ENCODE peak calls at places on chromosomes 12 and 14, in nine cellular contexts. A, K, O, Z, H, Y, R, M and F are unnamed samples.

GRCh38 chr12:104215638-104216297 is at the start of gene TXNRD1:
- DNase-seq in M (no peak), R (no peak), O (peak), H (no peak), K (peak), A (peak), Y (no peak), Z (peak), F (no peak)

GRCh38 chr12:79119796-79120195 is 255.2 kb downstream of the SYT1 start:
- DNase-seq in H (peak), O (no peak), Z (peak), Y (peak), A (no peak), R (no peak), K (no peak), M (no peak), F (no peak)

GRCh38 chr14:68576496-68577244 is 216.2 kb downstream of the ZFP36L1 start:
- DNase-seq in Z (peak), O (no peak), A (no peak), K (no peak), H (peak), M (no peak), R (no peak), Y (no peak), F (no peak)

GRCh38 chr12:47276253-47277070 is 196.7 kb upstream of the AMIGO2 start:
- DNase-seq in Y (no peak), K (peak), Z (peak), A (no peak), O (no peak), R (no peak), H (no peak), M (no peak), F (peak)

GRCh38 chr14:90645842-90646443 is 170.3 kb downstream of the TTC7B start:
- DNase-seq in K (no peak), Y (no peak), R (peak), O (no peak), H (no peak), M (peak), Z (peak), A (no peak), F (no peak)

GRCh38 chr12:43852744-43853143 is 16.9 kb downstream of the TMEM117 start:
- DNase-seq in R (no peak), Y (no peak), O (no peak), M (no peak), K (no peak), Z (no peak), H (peak), A (no peak), F (no peak)

GRCh38 chr12:68565391-68565903 is 45.3 kb upstream of the RAP1B start:
- DNase-seq in K (no peak), Z (peak), O (no peak), A (no peak), M (no peak), H (no peak), R (no peak), Y (peak), F (no peak)

GRCh38 chr12:15996254-15996653 is 85.1 kb downstream of the DERA start:
- DNase-seq in K (peak), H (peak), O (no peak), Z (peak), A (no peak), Y (no peak), R (peak), M (peak), F (no peak)

GRCh38 chr12:5254703-5255102 is 177.2 kb upstream of the NTF3 start:
- DNase-seq in A (no peak), Z (no peak), H (no peak), R (no peak), K (no peak), Y (no peak), M (no peak), O (no peak), F (no peak)

GRCh38 chr14:83556065-83556464 is 1973.9 kb upstream of the FLRT2 start:
- DNase-seq in A (no peak), R (no peak), M (no peak), H (no peak), Y (no peak), K (no peak), Z (peak), O (no peak), F (no peak)

GRCh38 chr12:69657376-69658137 is 41.5 kb downstream of the BEST3 start:
- DNase-seq in M (no peak), Y (peak), R (no peak), A (no peak), O (no peak), H (no peak), K (no peak), Z (peak), F (no peak)

GRCh38 chr12:119624971-119625370 is 31.4 kb downstream of the TMEM233 start:
- DNase-seq in A (no peak), Y (no peak), H (no peak), M (peak), Z (peak), K (no peak), O (no peak), R (peak), F (peak)

GRCh38 chr12:118866346-118866745 is 115.0 kb upstream of the SRRM4 start:
- DNase-seq in Z (no peak), M (no peak), R (no peak), H (no peak), A (no peak), O (no peak), K (no peak), Y (no peak), F (no peak)

GRCh38 chr14:52082903-52083302 is 14.0 kb upstream of the NID2 start:
- DNase-seq in Y (no peak), M (no peak), K (no peak), O (no peak), R (no peak), A (no peak), H (no peak), Z (no peak), F (no peak)

GRCh38 chr14:27750096-27750495 is 1016.5 kb upstream of the FOXG1 start:
- DNase-seq in K (no peak), M (no peak), R (no peak), A (no peak), H (no peak), Y (no peak), O (no peak), Z (no peak), F (no peak)

GRCh38 chr12:24909667-24910066 is 39.2 kb downstream of the BCAT1 start:
- DNase-seq in O (no peak), K (no peak), Z (peak), Y (no peak), A (no peak), M (no peak), H (peak), R (no peak), F (no peak)

GRCh38 chr14:60014402-60014801 is 77.3 kb upstream of the PCNX4 start:
- DNase-seq in M (no peak), K (no peak), Y (no peak), H (no peak), A (no peak), R (no peak), O (no peak), Z (no peak), F (no peak)

GRCh38 chr12:28893365-28893764 is 255.7 kb upstream of the FAR2 start:
- DNase-seq in R (no peak), K (no peak), Z (peak), A (no peak), O (no peak), M (no peak), H (no peak), Y (no peak), F (no peak)

GRCh38 chr12:94134226-94134795 is 14.1 kb upstream of the PLXNC1 start:
- DNase-seq in H (peak), A (no peak), Z (peak), K (peak), Y (peak), M (peak), R (peak), O (peak), F (peak)

GRCh38 chr14:106840258-106840657 is 1313.9 kb downstream of the TMEM121 start:
- DNase-seq in R (no peak), Z (no peak), O (no peak), A (no peak), M (no peak), H (no peak), K (no peak), Y (no peak), F (no peak)

GRCh38 chr12:52197371-52198231 is 5.8 kb upstream of the KRT80 start:
- DNase-seq in M (no peak), K (no peak), A (no peak), Y (no peak), Z (peak), H (no peak), R (peak), O (no peak), F (peak)

GRCh38 chr12:17062296-17063061 is 456.5 kb upstream of the LMO3 start:
- DNase-seq in H (no peak), A (no peak), Y (no peak), M (peak), Z (no peak), R (peak), O (no peak), K (no peak), F (peak)

GRCh38 chr14:31510222-31510621 is 22.4 kb upstream of the GPR33 start:
- DNase-seq in O (no peak), Z (peak), K (peak), A (no peak), Y (peak), M (peak), H (peak), R (peak), F (peak)

GRCh38 chr12:90216815-90217214 is 508.2 kb upstream of the ATP2B1 start:
- DNase-seq in Z (peak), K (no peak), Y (no peak), O (no peak), A (no peak), M (no peak), R (no peak), H (peak), F (no peak)

GRCh38 chr12:107436836-107437235 is 248.8 kb upstream of the PWP1 start:
- DNase-seq in K (no peak), Y (no peak), Z (no peak), A (no peak), H (no peak), R (no peak), M (no peak), O (no peak), F (no peak)

GRCh38 chr14:58701156-58701555 is 63.4 kb downstream of the DACT1 start:
- DNase-seq in H (no peak), O (no peak), Y (no peak), Z (no peak), M (no peak), K (peak), A (no peak), R (no peak), F (no peak)

GRCh38 chr14:34138175-34138574 is 187.3 kb upstream of the EGLN3 start:
- DNase-seq in O (no peak), R (no peak), H (no peak), M (no peak), K (no peak), Z (no peak), A (no peak), Y (no peak), F (no peak)

GRCh38 chr14:54572316-54572715 is 5.4 kb downstream of the SAMD4A start:
- DNase-seq in A (peak), H (peak), Y (peak), M (no peak), O (no peak), R (peak), K (no peak), Z (peak), F (no peak)

GRCh38 chr12:4540633-4541032 is 1.9 kb downstream of the RAD51AP1 start:
- DNase-seq in R (no peak), A (no peak), Y (no peak), Z (no peak), M (no peak), K (no peak), O (no peak), H (no peak), F (no peak)

GRCh38 chr14:78164226-78164853 is 5.8 kb upstream of the NRXN3 start:
- DNase-seq in O (peak), Z (no peak), R (no peak), M (peak), A (peak), K (no peak), Y (peak), H (peak), F (peak)

GRCh38 chr12:48750215-48750614 is 33.7 kb upstream of the CCNT1 start:
- DNase-seq in Y (no peak), H (no peak), O (no peak), A (no peak), Z (no peak), K (no peak), M (no peak), R (no peak), F (no peak)

GRCh38 chr12:132926417-132926833 is 29.7 kb downstream of the ZNF605 start:
- DNase-seq in R (no peak), Y (no peak), H (no peak), K (no peak), O (no peak), M (no peak), A (no peak), Z (no peak), F (no peak)

GRCh38 chr12:125143491-125143890 is 78.3 kb downstream of the AACS start:
- DNase-seq in Z (peak), M (no peak), O (no peak), Y (no peak), A (no peak), K (no peak), H (no peak), R (no peak), F (no peak)

GRCh38 chr12:107014050-107014449 is 27.1 kb upstream of the MTERF2 start:
- DNase-seq in O (no peak), K (no peak), Y (no peak), Z (no peak), A (no peak), R (peak), M (peak), H (no peak), F (no peak)

GRCh38 chr12:11555743-11556625 is 93.5 kb upstream of the ETV6 start:
- DNase-seq in K (no peak), M (peak), H (no peak), O (no peak), A (no peak), R (no peak), Y (no peak), Z (peak), F (no peak)